ENCODE peak calls at places on chromosomes 3 and 15, in four cellular contexts. E is endothelial cell of umbilical vein, W is ovary, K is aorta. O is an unnamed sample.

GRCh38 chr15:31455499-31455898 is 128.9 kb downstream of the KLF13 start:
- DNase-seq in E (no peak), W (no peak), K (no peak), O (no peak)

GRCh38 chr3:72830452-72831217 is 17.6 kb downstream of the SHQ1 start:
- DNase-seq in E (no peak), W (no peak), K (no peak), O (peak)

GRCh38 chr3:106728315-106728821 is 648.9 kb upstream of the CCDC54 start:
- DNase-seq in E (peak), W (no peak), K (no peak), O (peak)

GRCh38 chr3:80592792-80593191 is 825.0 kb upstream of the ROBO1 start:
- DNase-seq in E (no peak), W (no peak), K (no peak), O (no peak)

GRCh38 chr3:135982922-135983581 is 17.5 kb downstream of the PPP2R3A start:
- DNase-seq in E (no peak), W (no peak), K (no peak), O (peak)

GRCh38 chr3:148023994-148024393 is 614.8 kb downstream of the ZIC1 start:
- DNase-seq in E (peak), W (no peak), K (peak), O (peak)

GRCh38 chr3:50639055-50639494 is 22.1 kb downstream of the MAPKAPK3 start:
- DNase-seq in E (no peak), W (no peak), K (peak), O (peak)

GRCh38 chr3:134797080-134797801 is 2.2 kb downstream of the EPHB1 start:
- DNase-seq in E (no peak), W (no peak), K (no peak), O (no peak)

GRCh38 chr15:40103124-40103858 is 5.4 kb downstream of the BMF start:
- DNase-seq in E (peak), W (peak), K (peak), O (no peak)

GRCh38 chr3:174466471-174467054 is 392.6 kb upstream of the NAALADL2 start:
- DNase-seq in E (no peak), W (no peak), K (no peak), O (no peak)

GRCh38 chr3:122533931-122534334 is 19.2 kb upstream of the KPNA1 start:
- DNase-seq in E (no peak), W (no peak), K (no peak), O (peak)

GRCh38 chr15:65660927-65661326 is 39.2 kb downstream of the SLC24A1 start:
- DNase-seq in E (no peak), W (no peak), K (no peak), O (peak)

GRCh38 chr3:189365609-189366564 is 194.1 kb downstream of the TPRG1 start:
- DNase-seq in E (no peak), W (no peak), K (no peak), O (no peak)

GRCh38 chr15:78396976-78397375 is 41.0 kb upstream of the IREB2 start:
- DNase-seq in E (no peak), W (peak), K (peak), O (no peak)

GRCh38 chr15:100082761-100083402 is 258.9 kb downstream of the ADAMTS17 start:
- DNase-seq in E (no peak), W (no peak), K (no peak), O (no peak)

GRCh38 chr15:33104276-33104675 is 90.2 kb downstream of the FMN1 start:
- DNase-seq in E (peak), W (no peak), K (no peak), O (peak)

GRCh38 chr15:47514251-47514652 is 203.1 kb upstream of the SEMA6D start:
- DNase-seq in E (peak), W (no peak), K (no peak), O (peak)

GRCh38 chr15:72182673-72183072 is 14.9 kb downstream of the GRAMD2A start:
- DNase-seq in E (no peak), W (no peak), K (no peak), O (no peak)

GRCh38 chr15:63553388-63553791 is 43.8 kb upstream of the FBXL22 start:
- DNase-seq in E (peak), W (peak), K (no peak), O (peak)
- H3K4me3 ChIP-seq in E (no peak), W (no peak), K (no peak), O (no peak)

GRCh38 chr3:66418432-66419052 is 82.3 kb downstream of the LRIG1 start:
- DNase-seq in E (peak), W (no peak), K (peak), O (no peak)
- H3K27ac ChIP-seq in E (no peak), W (no peak), K (peak), O (no peak)

DNA sequence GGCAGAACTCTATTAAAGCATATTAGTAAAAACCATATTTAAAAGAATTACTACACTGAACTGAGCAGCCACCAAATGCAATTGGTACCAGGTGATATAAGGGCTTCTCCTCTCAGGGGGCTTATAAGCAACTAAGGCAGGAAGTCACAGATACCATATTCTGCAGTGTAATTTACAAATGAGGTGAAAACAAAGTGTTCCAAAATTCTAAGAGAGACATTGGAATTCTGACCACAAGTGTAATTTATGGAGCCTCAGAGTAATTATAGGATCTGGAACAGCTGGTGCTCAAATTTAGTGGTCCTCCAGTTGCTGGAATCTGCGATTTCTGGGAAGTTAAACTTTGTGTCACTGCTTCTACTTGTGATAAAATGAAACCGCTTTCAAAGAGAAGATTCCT is 3.1 kb upstream of the NR1I2 start:
- DNase-seq in E (no peak), W (no peak), K (no peak), O (no peak)
- H3K4me3 ChIP-seq in E (no peak), W (no peak), K (no peak), O (no peak)

GRCh38 chr3:131216340-131216739 is 165.2 kb upstream of the NUDT16 start:
- DNase-seq in E (no peak), W (no peak), K (no peak), O (no peak)
- H3K27ac ChIP-seq in E (no peak), W (no peak), K (no peak), O (peak)

DNA sequence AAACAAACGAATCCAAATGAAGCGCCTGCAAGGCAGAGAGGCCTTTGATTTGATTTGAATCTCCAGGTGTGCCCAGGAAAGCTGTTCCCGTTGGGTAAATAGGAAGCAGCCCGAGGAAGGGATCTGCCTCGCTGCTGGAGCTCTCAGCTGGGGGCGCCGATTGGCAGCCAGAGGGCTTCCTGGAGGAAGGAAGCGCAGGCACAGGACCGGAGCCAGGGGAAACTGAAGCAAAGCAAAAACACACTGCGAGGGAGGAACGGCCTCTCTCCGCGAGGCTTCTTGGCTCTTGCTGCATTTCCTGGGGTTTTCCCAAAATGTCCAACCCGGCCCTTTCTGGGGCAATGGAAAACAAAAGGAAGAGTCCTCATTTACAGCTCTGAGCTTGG is 80.3 kb downstream of the TMEM266 start:
- DNase-seq in E (peak), W (no peak), K (peak), O (no peak)
- H3K4me3 ChIP-seq in E (no peak), W (no peak), K (no peak), O (no peak)